ENCODE peak calls at places on chromosome 2, in ten cellular contexts. E, F, T, X, D, N, Q, C, Z and J are unnamed samples.

GRCh38 chr2:98505311-98505808 is 60.7 kb downstream of the INPP4A start:
- DNase-seq in C (no peak), E (peak; percentile 85), F (no peak), T (no peak), X (no peak), D (peak; percentile 57), N (no peak), Q (no peak), Z (no peak), J (no peak)

GRCh38 chr2:207764096-207764630 is 5.5 kb downstream of the FZD5 start:
- DNase-seq in E (no peak), C (no peak), D (no peak), N (no peak), Q (no peak), F (no peak), X (no peak), T (no peak), Z (no peak), J (no peak)

GRCh38 chr2:126766295-126766694 is 110.3 kb downstream of the GYPC start:
- DNase-seq in E (no peak), Z (no peak), D (no peak), C (no peak), T (peak; percentile 8), F (no peak), Q (no peak), X (no peak), N (no peak), J (no peak)

GRCh38 chr2:58571181-58571852 is 330.2 kb upstream of the FANCL start:
- DNase-seq in X (peak; percentile 85), Z (peak; percentile 50), T (no peak), F (peak; percentile 73), C (peak; percentile 44), D (peak; percentile 30), E (no peak), Q (no peak), N (peak; percentile 44), J (no peak)

GRCh38 chr2:232731470-232731869 is 34.3 kb downstream of the GIGYF2 start:
- DNase-seq in E (no peak), X (no peak), Z (no peak), Q (no peak), C (no peak), D (no peak), N (no peak), T (no peak), F (no peak), J (no peak)

GRCh38 chr2:239466046-239466754 is 65.4 kb upstream of the HDAC4 start:
- DNase-seq in X (no peak), Z (no peak), E (peak; percentile 53), Q (no peak), D (no peak), C (no peak), N (no peak), F (no peak), T (peak; percentile 63), J (no peak)

GRCh38 chr2:148653437-148653836 is 8.9 kb downstream of the EPC2 start:
- DNase-seq in D (no peak), C (no peak), Z (no peak), N (no peak), T (no peak), F (no peak), E (no peak), X (peak; percentile 39), Q (no peak), J (no peak)

GRCh38 chr2:113105047-113105446 is 22.4 kb upstream of the IL1RN start:
- DNase-seq in D (no peak), Z (no peak), F (no peak), X (peak; percentile 37), N (no peak), Q (no peak), E (no peak), T (no peak), C (peak; percentile 26), J (no peak)

GRCh38 chr2:233385489-233386044 is 31.3 kb downstream of the DGKD start:
- DNase-seq in N (no peak), Z (no peak), Q (no peak), F (no peak), E (no peak), D (no peak), X (peak; percentile 33), T (no peak), C (no peak), J (no peak)

GRCh38 chr2:15560404-15560987 is 638 bp downstream of the NBAS start:
- DNase-seq in C (peak; percentile 44), X (peak; percentile 65), T (no peak), E (no peak), D (no peak), Q (no peak), N (no peak), F (peak; percentile 68), Z (peak; percentile 23), J (no peak)

GRCh38 chr2:44713170-44713569 is 228.3 kb upstream of the SIX3 start:
- DNase-seq in Z (no peak), T (no peak), X (no peak), D (peak; percentile 25), E (no peak), N (no peak), C (no peak), Q (no peak), F (peak; percentile 16), J (no peak)

GRCh38 chr2:73939419-73939818 is 12.7 kb downstream of the DGUOK start:
- DNase-seq in D (no peak), E (no peak), X (no peak), T (no peak), F (no peak), Q (no peak), C (no peak), Z (no peak), N (peak; percentile 7), J (no peak)

GRCh38 chr2:120605231-120605935 is 130.3 kb upstream of the GLI2 start:
- DNase-seq in D (no peak), E (no peak), F (no peak), X (no peak), N (no peak), T (no peak), C (no peak), Z (no peak), Q (no peak), J (no peak)

GRCh38 chr2:176675557-176676256 is 406.5 kb downstream of the MTX2 start:
- DNase-seq in F (no peak), X (no peak), Z (no peak), C (no peak), Q (no peak), T (no peak), N (no peak), E (no peak), D (no peak), J (no peak)

GRCh38 chr2:38174131-38174530 is 98.2 kb upstream of the CYP1B1 start:
- DNase-seq in X (no peak), T (no peak), D (no peak), C (no peak), Q (no peak), F (no peak), E (no peak), Z (no peak), N (no peak), J (no peak)

DNA sequence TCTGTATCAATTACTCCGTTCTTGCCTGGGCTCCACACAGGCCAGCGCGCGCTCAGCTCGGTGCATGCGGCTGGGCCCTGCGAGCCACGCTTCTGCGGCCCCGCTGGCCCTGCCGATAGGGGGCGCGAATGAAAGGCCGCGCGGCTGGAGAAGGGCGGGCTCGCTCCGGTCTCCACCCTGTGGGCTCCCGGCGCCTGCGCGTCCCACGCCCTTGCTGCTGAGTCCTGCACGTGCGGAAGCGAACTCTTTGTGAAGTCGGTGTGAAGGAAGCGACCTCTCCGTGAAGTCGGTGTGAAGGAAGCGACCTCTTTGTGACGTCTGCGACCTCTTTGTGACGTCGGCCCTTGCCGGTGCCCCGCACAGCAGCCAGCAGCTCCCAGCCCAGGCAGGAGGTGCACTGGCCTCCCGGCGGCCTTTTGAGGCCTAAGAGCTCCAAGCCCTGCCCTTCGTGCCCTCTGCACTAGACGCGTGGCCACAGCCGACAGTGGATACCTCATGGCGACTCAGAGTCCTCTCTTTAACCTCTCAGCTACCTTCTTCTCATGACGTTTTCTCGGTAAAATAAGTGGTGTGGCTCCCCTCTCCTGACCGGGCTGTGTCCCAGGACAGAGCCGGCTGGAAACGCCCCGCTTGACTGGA is 391.9 kb upstream of the RAB6C start:
- DNase-seq in C (no peak), X (peak; percentile 55), D (no peak), N (peak; percentile 44), Z (no peak), E (no peak), Q (no peak), F (no peak), T (no peak), J (no peak)
- TF ChIP-seq EP300 in C (no peak), X (no peak), D (no peak), N (no peak), Z (no peak), E (no peak), Q (no peak), F (no peak), T (no peak), J (no peak)

GRCh38 chr2:27973592-27973991 is 83.1 kb downstream of the BABAM2 start:
- DNase-seq in T (no peak), D (no peak), E (no peak), F (no peak), Z (no peak), N (no peak), C (no peak), Q (no peak), X (no peak), J (no peak)
- TF ChIP-seq CTCF in T (no peak), D (no peak), E (no peak), F (peak; percentile 40), Z (peak; percentile 7), N (peak; percentile 13), C (peak; percentile 28), Q (no peak), X (no peak), J (no peak)

DNA sequence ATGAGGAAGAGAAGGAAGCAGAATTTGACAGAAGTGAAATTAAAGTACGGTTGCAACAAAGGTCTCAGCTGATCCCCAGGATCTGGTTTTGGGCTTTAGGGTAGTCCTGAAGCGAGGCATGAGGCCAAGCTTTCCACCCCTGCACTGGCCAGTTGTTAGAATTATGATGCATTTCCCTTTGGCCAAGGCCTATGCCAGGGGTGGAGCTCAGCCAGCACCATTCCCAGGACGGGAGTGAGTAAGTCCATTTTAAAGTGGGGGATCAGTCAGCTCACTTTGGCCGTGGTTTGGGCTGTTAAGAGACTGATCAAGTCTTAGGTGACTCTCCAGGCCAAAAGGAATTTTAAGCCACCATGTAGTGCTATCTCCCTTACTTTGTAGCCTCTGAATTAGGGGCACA is 314.5 kb upstream of the MMADHC start:
- DNase-seq in X (no peak), Q (no peak), T (no peak), Z (no peak), D (no peak), C (no peak), F (no peak), E (no peak), N (no peak), J (no peak)
- H3K27ac ChIP-seq in X (no peak overlapping the region), Q (no peak overlapping the region), T (no peak overlapping the region), Z (no peak overlapping the region), D (no peak overlapping the region), C (no peak overlapping the region), F (no peak overlapping the region), E (no peak overlapping the region), N (no peak overlapping the region), J (no peak overlapping the region)

DNA sequence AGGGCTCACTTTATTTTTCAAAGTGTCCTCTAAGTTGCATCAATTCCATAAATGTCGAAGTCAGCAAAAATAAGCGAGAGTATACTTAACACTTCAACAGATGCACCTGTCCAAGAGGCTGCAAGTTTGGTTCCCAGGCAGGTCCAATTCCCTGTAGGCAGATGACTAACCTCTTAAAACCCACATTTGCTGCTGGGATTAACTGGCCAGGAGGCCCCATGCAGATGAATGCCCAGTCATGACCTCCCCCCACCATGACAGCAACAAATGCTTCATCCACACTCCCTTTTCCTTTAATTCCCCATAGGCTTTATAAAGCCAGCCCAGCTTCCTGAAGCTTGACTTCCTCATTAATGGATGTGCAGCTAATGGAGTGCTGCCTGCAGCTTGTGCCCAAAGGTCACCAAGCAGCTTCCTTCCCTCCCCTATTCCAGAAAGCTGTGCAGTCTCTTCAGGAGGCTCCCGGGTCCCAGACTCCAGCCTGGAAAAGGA is 35.7 kb downstream of the REEP1 start:
- DNase-seq in Q (no peak), D (no peak), C (no peak), X (no peak), T (no peak), F (no peak), Z (no peak), E (no peak), N (no peak), J (no peak)
- TF ChIP-seq EP300 in Q (no peak), D (no peak), C (no peak), X (no peak), T (no peak), F (no peak), Z (no peak), E (no peak), N (no peak), J (no peak)